ENCODE peak calls at places on chromosome 11, in five cellular contexts. H is right cardiac atrium, R is heart left ventricle, D is colonic mucosa, C is kidney. K is an unnamed sample.

GRCh38 chr11:17573526-17573925 is 26.5 kb downstream of the OTOG start:
- DNase-seq in H (no peak), R (no peak), D (no peak), C (peak; percentile 15), K (no peak)

GRCh38 chr11:69443138-69443967 is 38.1 kb upstream of the LINC01488 start:
- DNase-seq in H (peak; percentile 95), R (peak; percentile 95), D (peak; percentile 94), C (peak; percentile 96), K (no peak)

GRCh38 chr11:7657306-7658025 is 15.8 kb downstream of the CYB5R2 start:
- DNase-seq in H (peak; percentile 69), R (peak; percentile 62), D (peak; percentile 69), C (no peak), K (peak; percentile 71)

GRCh38 chr11:130420478-130421198 is 7.8 kb downstream of the ADAMTS8 start:
- DNase-seq in H (peak; percentile 41), R (no peak), D (no peak), C (no peak), K (no peak)

GRCh38 chr11:124916370-124916710 is 2.7 kb upstream of the HEPN1 start:
- DNase-seq in H (no peak), R (no peak), D (no peak), C (no peak), K (no peak)

GRCh38 chr11:64894070-64894811 is 15.8 kb upstream of the EHD1 start:
- DNase-seq in H (peak; percentile 90), R (peak; percentile 87), D (peak; percentile 96), C (peak; percentile 93), K (peak; percentile 73)

GRCh38 chr11:129933866-129934265 is 38.5 kb upstream of the NFRKB start:
- DNase-seq in H (no peak), R (no peak), D (no peak), C (no peak), K (no peak)

GRCh38 chr11:20530942-20531703 is 68.3 kb upstream of the SLC6A5 start:
- DNase-seq in H (no peak), R (no peak), D (no peak), C (no peak), K (no peak)

GRCh38 chr11:76615950-76616349 is 54.6 kb downstream of the LRRC32 start:
- DNase-seq in H (peak; percentile 89), R (peak; percentile 92), D (peak; percentile 80), C (no peak), K (no peak)

GRCh38 chr11:10287766-10288165 is 6.3 kb downstream of the SBF2 start:
- DNase-seq in H (no peak), R (no peak), D (no peak), C (no peak), K (no peak)

GRCh38 chr11:128568166-128568778 is 19.1 kb downstream of the ETS1 start:
- DNase-seq in H (no peak), R (peak; percentile 52), D (no peak), C (peak; percentile 73), K (no peak)

GRCh38 chr11:132126973-132127900 is 756.8 kb downstream of the NTM start:
- DNase-seq in H (peak; percentile 72), R (peak; percentile 42), D (peak; percentile 45), C (no peak), K (no peak)

GRCh38 chr11:15737326-15737725 is 619.0 kb downstream of the SOX6 start:
- DNase-seq in H (no peak), R (no peak), D (no peak), C (no peak), K (no peak)

GRCh38 chr11:105975128-105975527 is 46.9 kb downstream of the MSANTD4 start:
- DNase-seq in H (no peak), R (no peak), D (no peak), C (no peak), K (no peak)

GRCh38 chr11:17012712-17013547 is 1.3 kb downstream of the PLEKHA7 start:
- DNase-seq in H (peak; percentile 52), R (peak; percentile 53), D (peak; percentile 74), C (peak; percentile 86), K (no peak)

GRCh38 chr11:71998649-71999310 is at the start of gene IL18BP:
- DNase-seq in H (peak; percentile 48), R (no peak), D (no peak), C (peak; percentile 76), K (no peak)

GRCh38 chr11:57474751-57475115 is 14.4 kb downstream of the RTN4RL2 start:
- DNase-seq in H (no peak), R (no peak), D (no peak), C (no peak), K (no peak)

GRCh38 chr11:17473071-17473744 is 3.4 kb downstream of the ABCC8 start:
- DNase-seq in H (no peak), R (no peak), D (no peak), C (no peak), K (peak; percentile 75)

DNA sequence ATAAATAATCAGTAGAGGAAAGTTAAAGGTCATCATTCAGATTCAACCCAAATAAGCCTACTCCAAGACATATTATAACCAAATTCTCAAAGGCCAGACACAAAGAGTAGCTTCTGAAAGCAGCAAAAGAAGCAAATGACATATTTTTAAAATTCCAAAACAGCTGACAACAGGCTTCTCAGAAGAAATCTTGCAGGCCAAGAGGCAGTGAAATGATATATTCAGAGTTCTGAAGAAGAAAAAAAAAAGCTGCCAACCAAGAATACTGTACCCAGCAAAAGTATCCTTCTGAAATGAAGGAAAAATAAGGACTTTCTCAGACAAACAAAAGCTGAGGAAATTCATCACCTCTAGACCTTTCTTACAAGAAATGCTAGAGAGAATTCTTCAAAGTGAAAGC is 787.1 kb upstream of the TENM4 start:
- DNase-seq in H (no peak), R (no peak), D (no peak), C (no peak), K (no peak)
- H3K4me3 ChIP-seq in H (no peak overlapping the region), R (no peak overlapping the region), D (no peak overlapping the region), C (no peak overlapping the region), K (no peak overlapping the region)

DNA sequence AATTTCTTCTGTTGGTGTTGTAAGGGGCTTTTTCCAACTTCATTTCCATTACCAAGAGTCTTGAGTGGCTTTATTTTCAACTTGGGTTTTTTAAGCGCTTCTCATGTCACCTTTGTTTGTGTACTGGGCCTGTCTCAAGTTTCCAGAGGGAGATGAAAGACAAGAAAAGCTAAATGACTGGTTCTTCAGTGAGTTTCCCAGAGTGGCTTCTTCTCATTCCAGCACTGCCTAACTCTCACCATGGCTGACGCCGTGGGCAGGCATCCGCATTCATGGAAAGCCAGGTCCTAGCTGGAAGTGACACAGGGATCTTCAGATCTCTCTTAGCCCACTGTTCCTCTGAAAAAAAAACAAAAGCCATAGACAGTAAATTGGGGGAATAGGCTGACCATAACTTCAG is 28.6 kb downstream of the MARK2 start:
- DNase-seq in H (no peak), R (no peak), D (no peak), C (peak; percentile 29), K (no peak)
- H3K4me1 ChIP-seq in H (peaks cover 18% of the 10 kb centered on the region), R (peaks cover 62% of the 10 kb centered on the region), D (peaks cover 44% of the 10 kb centered on the region), C (peaks cover 40% of the 10 kb centered on the region), K (peaks cover 2% of the 10 kb centered on the region)

GRCh38 chr11:44244649-44245308 is 65.2 kb downstream of the ALX4 start:
- DNase-seq in H (no peak), R (no peak), D (no peak), C (no peak), K (no peak)
- H3K4me3 ChIP-seq in H (no peak overlapping the region), R (no peak overlapping the region), D (no peak overlapping the region), C (no peak overlapping the region), K (no peak overlapping the region)

GRCh38 chr11:12803086-12803826 is 129.0 kb downstream of the TEAD1 start:
- DNase-seq in H (no peak), R (no peak), D (no peak), C (no peak), K (no peak)
- H3K4me1 ChIP-seq in H (peaks cover 15% of the 10 kb centered on the region), R (peaks cover 38% of the 10 kb centered on the region), D (peaks cover 24% of the 10 kb centered on the region), C (peaks cover 21% of the 10 kb centered on the region), K (peaks cover 17% of the 10 kb centered on the region)

DNA sequence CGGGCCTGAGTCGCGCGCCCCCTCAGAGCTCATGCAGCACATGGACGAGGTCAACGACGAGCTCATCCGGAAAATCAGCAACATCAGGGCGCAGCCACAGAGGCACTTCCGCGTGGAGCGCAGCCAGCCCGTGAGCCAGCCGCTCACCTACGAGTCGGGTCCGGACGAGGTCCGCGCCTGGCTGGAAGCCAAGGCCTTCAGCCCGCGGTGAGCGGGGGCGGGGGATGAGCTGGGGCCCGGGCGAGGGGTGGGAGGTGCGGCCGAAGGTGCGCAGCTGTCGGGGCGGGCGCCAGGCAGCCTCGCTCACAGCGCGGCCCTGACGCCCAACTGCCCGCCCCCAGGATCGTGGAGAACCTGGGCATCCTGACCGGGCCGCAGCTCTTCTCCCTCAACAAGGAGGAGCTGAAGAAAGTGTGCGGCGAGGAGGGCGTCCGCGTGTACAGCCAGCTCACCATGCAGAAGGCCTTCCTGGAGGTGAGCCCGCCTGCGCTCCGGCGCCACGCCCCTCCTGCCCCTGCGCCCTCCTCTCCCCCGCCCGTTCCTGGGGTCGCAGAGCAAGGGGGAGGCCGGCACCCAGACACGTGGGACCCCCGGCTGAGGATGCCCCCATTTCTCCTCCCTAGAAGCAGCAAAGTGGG is 20.4 kb downstream of the EPS8L2 start:
- DNase-seq in H (no peak), R (no peak), D (peak; percentile 82), C (peak; percentile 92), K (no peak)
- H3K4me3 ChIP-seq in H (peak overlapping the region; percentile 17), R (peak overlapping the region; percentile 53), D (peak overlapping the region; percentile 26), C (no peak overlapping the region), K (peak overlapping the region; percentile 33)

GRCh38 chr11:62546244-62546936 is at the start of gene AHNAK:
- DNase-seq in H (peak; percentile 86), R (peak; percentile 89), D (peak; percentile 92), C (peak; percentile 96), K (no peak)

GRCh38 chr11:62548545-62549335 is 2.1 kb upstream of the AHNAK start:
- DNase-seq in H (peak; percentile 65), R (peak; percentile 42), D (peak; percentile 85), C (no peak), K (no peak)

GRCh38 chr11:62545437-62546243 is 966 bp downstream of the AHNAK start:
- DNase-seq in H (peak; percentile 95), R (peak; percentile 95), D (peak; percentile 98), C (peak; percentile 98), K (no peak)

GRCh38 chr11:62546937-62547625 is 475 bp upstream of the AHNAK start:
- DNase-seq in H (peak; percentile 28), R (no peak), D (peak; percentile 56), C (peak; percentile 84), K (no peak)

DNA sequence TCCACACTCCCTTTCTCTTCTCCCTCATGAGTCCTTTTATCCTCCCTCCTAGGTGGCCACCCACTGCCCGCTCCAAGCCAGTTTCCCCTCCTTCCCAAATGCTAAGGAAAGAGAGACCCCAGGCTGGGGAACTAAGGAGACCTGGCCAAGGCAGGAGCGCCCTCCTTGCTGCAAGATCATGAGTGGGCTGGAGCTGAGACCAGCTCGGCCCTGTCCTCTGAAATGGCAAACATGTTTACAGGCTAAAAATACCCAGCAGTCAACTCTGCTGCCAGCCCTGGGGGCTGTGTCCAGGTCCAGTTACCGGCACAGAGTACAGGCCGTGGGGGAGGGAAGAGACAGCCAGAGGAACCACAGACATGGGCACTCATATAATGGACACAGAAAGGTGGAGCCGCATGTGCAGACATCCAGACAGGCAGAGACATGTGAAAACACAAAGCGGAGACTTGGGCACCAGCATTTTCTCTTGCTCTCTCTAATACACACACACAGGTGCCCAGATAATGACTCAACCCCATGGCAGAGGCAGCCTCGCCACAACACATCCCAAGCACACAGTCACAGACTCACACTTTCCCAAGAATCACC is 1.2 kb upstream of the AHNAK start:
- DNase-seq in H (peak; percentile 36), R (peak; percentile 80), D (peak; percentile 45), C (no peak), K (no peak)
- H3K4me1 ChIP-seq in H (peaks cover 10% of the 10 kb centered on the region), R (peaks cover 65% of the 10 kb centered on the region), D (peaks cover 43% of the 10 kb centered on the region), C (peaks cover 37% of the 10 kb centered on the region), K (peaks cover 1% of the 10 kb centered on the region)

K was measured in iPS DF 6.9.